ENCODE peak calls at places on chromosomes 5 and 9, in nine cellular contexts. I, G, N, Z, C, T, J, S and R are unnamed samples.

GRCh38 chr5:143428738-143429420 is 25.4 kb upstream of the NR3C1 start:
- DNase-seq in S (no peak), T (no peak), J (peak), Z (no peak), N (no peak), C (peak), I (no peak), G (no peak), R (no peak)

GRCh38 chr5:178331491-178331981 is 98.9 kb upstream of the PHYKPL start:
- DNase-seq in C (peak), S (peak), J (no peak), Z (no peak), N (no peak), I (no peak), T (peak), G (no peak), R (peak)

GRCh38 chr5:159961176-159961689 is 45.0 kb downstream of the ADRA1B start:
- DNase-seq in Z (no peak), T (no peak), I (no peak), C (no peak), J (no peak), G (no peak), S (no peak), N (no peak), R (no peak)

GRCh38 chr9:113536483-113537226 is 73.1 kb downstream of the RGS3 start:
- DNase-seq in T (no peak), N (no peak), C (peak), Z (no peak), I (no peak), G (no peak), S (peak), J (no peak), R (peak)

GRCh38 chr9:10875752-10876151 is 262.9 kb upstream of the PTPRD start:
- DNase-seq in C (peak), S (no peak), J (no peak), G (no peak), N (no peak), Z (no peak), I (no peak), T (peak), R (no peak)

GRCh38 chr5:170440771-170441370 is 51.7 kb upstream of the KCNMB1 start:
- DNase-seq in J (no peak), N (no peak), S (no peak), Z (no peak), C (no peak), I (no peak), T (no peak), G (no peak), R (no peak)

GRCh38 chr5:95063492-95063891 is 221.4 kb downstream of the MCTP1 start:
- DNase-seq in T (no peak), C (no peak), S (no peak), J (no peak), I (no peak), N (no peak), Z (no peak), G (no peak), R (no peak)

GRCh38 chr9:98575379-98576346 is 133.1 kb downstream of the GABBR2 start:
- DNase-seq in G (peak), C (peak), J (no peak), Z (no peak), N (peak), T (peak), S (no peak), I (no peak), R (no peak)

GRCh38 chr9:36091028-36091953 is 45.2 kb upstream of the GLIPR2 start:
- DNase-seq in I (no peak), J (no peak), T (no peak), G (no peak), Z (no peak), N (no peak), S (no peak), C (peak), R (no peak)

GRCh38 chr5:179451099-179451812 is 99.1 kb upstream of the RUFY1 start:
- DNase-seq in C (no peak), T (no peak), N (no peak), S (peak), Z (no peak), G (no peak), I (no peak), J (no peak), R (peak)